ENCODE peak calls at places on chromosomes 2 and 18, in nine cellular contexts. F is mammary epithelial cell, Z is esophagus squamous epithelium, L is pancreas, M is A549, Q is body of pancreas, W is foreskin fibroblast, X is neural progenitor cell, S is lower lobe of right lung. D is an unnamed sample.

GRCh38 chr2:98404556-98405250 is 40.0 kb upstream of the INPP4A start:
- DNase-seq in F (peak), S (no peak), Q (no peak), X (no peak), W (no peak), Z (no peak), M (no peak), L (no peak), D (no peak)

GRCh38 chr2:234839285-234839684 is 112.5 kb upstream of the SH3BP4 start:
- DNase-seq in F (no peak), W (no peak), Z (no peak), M (peak), L (no peak), X (no peak), Q (no peak), S (no peak), D (no peak)

GRCh38 chr2:47598476-47598875 is 184.5 kb upstream of the MSH6 start:
- DNase-seq in Q (no peak), Z (no peak), L (no peak), M (no peak), F (no peak), W (no peak), S (no peak), X (no peak), D (no peak)

GRCh38 chr2:217105733-217106649 is 246.1 kb upstream of the TNP1 start:
- DNase-seq in F (peak), Z (no peak), L (no peak), M (peak), Q (no peak), W (peak), S (no peak), X (no peak), D (no peak)

GRCh38 chr2:65361623-65362022 is 70.8 kb downstream of the SPRED2 start:
- DNase-seq in S (no peak), M (no peak), L (no peak), F (no peak), Z (no peak), W (peak), Q (no peak), X (no peak), D (no peak)

GRCh38 chr2:200397785-200398184 is 91.3 kb downstream of the SPATS2L start:
- DNase-seq in M (no peak), F (peak), L (no peak), Z (no peak), Q (no peak), S (no peak), X (peak), W (peak), D (no peak)

GRCh38 chr2:70381235-70381634 is 79.4 kb upstream of the FAM136A start:
- DNase-seq in W (no peak), L (no peak), Q (no peak), X (no peak), Z (no peak), M (no peak), F (peak), S (no peak), D (no peak)

GRCh38 chr2:215967590-215968373 is 45.6 kb downstream of the MREG start:
- DNase-seq in L (no peak), S (no peak), Z (no peak), M (no peak), Q (no peak), X (no peak), F (peak), W (peak), D (no peak)

GRCh38 chr2:207704031-207704430 is 7.4 kb upstream of the CCNYL1 start:
- DNase-seq in Q (no peak), S (no peak), F (no peak), L (no peak), Z (no peak), M (no peak), X (no peak), W (no peak), D (no peak)

GRCh38 chr18:48228841-48229240 is 180.3 kb downstream of the ZBTB7C start:
- DNase-seq in Z (no peak), M (no peak), S (no peak), L (no peak), X (peak), Q (no peak), W (no peak), F (no peak), D (no peak)

GRCh38 chr2:63488118-63488713 is 100.1 kb downstream of the WDPCP start:
- DNase-seq in Q (peak), L (no peak), M (peak), Z (no peak), S (no peak), W (peak), X (peak), F (peak), D (no peak)

GRCh38 chr18:54260376-54261072 is 8.8 kb upstream of the POLI start:
- DNase-seq in S (peak), L (no peak), Z (no peak), M (no peak), F (peak), Q (peak), X (no peak), W (peak), D (no peak)

GRCh38 chr2:6653281-6653750 is 212.4 kb downstream of the CMPK2 start:
- DNase-seq in M (no peak), L (no peak), F (no peak), X (no peak), Z (no peak), W (no peak), Q (no peak), S (no peak), D (no peak)

GRCh38 chr18:37574113-37574512 is 8.5 kb upstream of the CELF4 start:
- DNase-seq in X (no peak), Q (no peak), F (peak), M (no peak), L (no peak), Z (no peak), S (no peak), W (no peak), D (peak)

GRCh38 chr2:95023222-95023597 is 2.3 kb upstream of the MAL start:
- DNase-seq in W (no peak), L (no peak), F (peak), M (peak), X (no peak), S (no peak), Q (no peak), Z (no peak), D (no peak)

GRCh38 chr2:21034156-21034971 is 9.5 kb downstream of the APOB start:
- DNase-seq in X (no peak), L (no peak), W (no peak), Z (no peak), M (no peak), S (no peak), F (no peak), Q (no peak), D (no peak)

GRCh38 chr18:9916067-9916684 is 2.4 kb downstream of the VAPA start:
- DNase-seq in F (no peak), W (no peak), S (no peak), X (peak), Q (no peak), L (no peak), Z (no peak), M (no peak), D (no peak)

GRCh38 chr2:33298233-33298632 is 178.2 kb upstream of the RASGRP3 start:
- DNase-seq in Z (no peak), S (no peak), X (no peak), F (peak), Q (no peak), W (peak), L (no peak), M (peak), D (no peak)

GRCh38 chr2:32688511-32688910 is 60.7 kb downstream of the TTC27 start:
- DNase-seq in Z (no peak), Q (no peak), M (no peak), X (no peak), S (no peak), L (no peak), W (peak), F (peak), D (no peak)

GRCh38 chr18:77054606-77055428 is 77.8 kb downstream of the MBP start:
- DNase-seq in L (no peak), W (peak), X (peak), M (peak), Q (peak), Z (peak), F (no peak), S (peak), D (peak)

GRCh38 chr2:12579018-12579417 is 137.7 kb upstream of the TRIB2 start:
- DNase-seq in Q (no peak), S (no peak), X (no peak), F (peak), Z (no peak), L (no peak), W (no peak), M (no peak), D (no peak)

GRCh38 chr2:209688388-209688787 is 83.2 kb upstream of the UNC80 start:
- DNase-seq in L (no peak), F (peak), Z (no peak), M (no peak), X (no peak), W (peak), S (no peak), Q (no peak), D (no peak)

GRCh38 chr2:38440655-38441054 is 63.6 kb upstream of the ATL2 start:
- DNase-seq in X (no peak), S (no peak), Z (no peak), W (no peak), Q (no peak), L (no peak), M (no peak), F (no peak), D (no peak)
- TF ChIP-seq CTCF in X (no peak), S (no peak), Z (no peak), W (no peak), Q (no peak), L (no peak), M (no peak), F (no peak), D (no peak)

GRCh38 chr2:24920813-24921441 is 890 bp upstream of the ADCY3 start:
- DNase-seq in W (no peak), L (no peak), M (peak), S (no peak), Z (no peak), X (peak), F (no peak), Q (no peak), D (no peak)
- TF ChIP-seq CTCF in W (peak), L (no peak), M (peak), S (no peak), Z (no peak), X (peak), F (peak), Q (no peak), D (peak)

DNA sequence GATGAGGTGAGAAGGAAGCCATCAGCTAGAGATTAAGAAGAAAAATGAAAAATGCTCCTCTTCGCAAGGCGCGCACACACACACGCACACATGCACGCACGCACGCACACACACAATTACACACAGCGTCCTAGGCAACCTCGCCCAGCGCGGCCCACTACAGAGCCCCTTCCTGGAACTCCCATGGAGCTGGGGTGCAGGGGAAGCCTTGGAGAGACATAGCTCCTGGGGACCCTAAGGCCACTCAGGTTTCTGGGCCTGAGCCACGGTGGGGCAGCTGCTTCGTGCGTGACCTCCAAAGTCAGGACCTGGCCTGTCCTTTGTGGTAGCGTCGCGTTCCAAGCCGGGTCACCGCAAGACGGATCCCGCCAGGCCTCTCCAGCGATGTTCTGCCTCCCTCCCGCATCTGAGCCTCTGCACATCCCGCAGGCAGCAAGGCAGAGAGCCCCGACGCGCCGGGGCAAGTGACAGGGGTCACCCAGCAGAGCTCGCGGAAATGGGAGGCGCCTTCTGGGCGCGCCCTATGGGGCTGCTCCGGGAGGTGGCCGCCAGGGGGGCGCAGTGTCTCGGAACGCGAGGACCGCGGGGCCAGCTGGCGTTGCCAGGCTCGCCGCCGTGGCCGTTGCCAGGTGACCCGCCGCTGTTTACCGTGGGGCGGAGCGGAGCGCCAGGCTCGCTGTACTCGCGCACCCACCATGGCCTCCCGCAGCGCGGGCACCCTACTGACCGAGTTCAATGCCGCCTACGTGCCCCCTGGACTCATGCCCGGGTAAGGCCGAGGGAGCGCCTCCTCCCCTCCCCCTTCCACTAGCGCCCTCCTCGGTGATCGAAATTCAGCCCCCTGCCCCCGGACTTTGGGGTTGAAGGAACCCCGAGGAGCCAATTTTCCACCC is 79.0 kb downstream of the CIB4 start:
- DNase-seq in Q (peak), M (peak), W (peak), Z (no peak), S (peak), X (no peak), F (peak), L (peak), D (peak)
- TF ChIP-seq CTCF in Q (peak), M (peak), W (no peak), Z (no peak), S (no peak), X (no peak), F (no peak), L (no peak), D (no peak)

GRCh38 chr18:26468931-26469340 is 79.4 kb downstream of the KCTD1 start:
- DNase-seq in W (no peak), S (no peak), Q (no peak), Z (no peak), M (peak), X (peak), F (no peak), L (no peak), D (no peak)
- TF ChIP-seq CTCF in W (peak), S (peak), Q (peak), Z (peak), M (no peak), X (peak), F (peak), L (no peak), D (peak)

GRCh38 chr18:60668583-60668982 is 296.0 kb upstream of the MC4R start:
- DNase-seq in F (no peak), M (no peak), X (no peak), Q (no peak), S (no peak), L (no peak), Z (no peak), W (peak), D (no peak)
- TF ChIP-seq CTCF in F (peak), M (no peak), X (peak), Q (no peak), S (no peak), L (no peak), Z (no peak), W (no peak), D (peak)

GRCh38 chr2:449246-450067 is 161.6 kb upstream of the ALKAL2 start:
- DNase-seq in X (peak), F (no peak), S (no peak), M (no peak), W (no peak), Q (no peak), Z (no peak), L (no peak), D (no peak)
- TF ChIP-seq CTCF in X (no peak), F (no peak), S (no peak), M (no peak), W (no peak), Q (no peak), Z (no peak), L (no peak), D (no peak)

GRCh38 chr2:84493494-84493893 is 22.8 kb upstream of the DNAH6 start:
- DNase-seq in L (no peak), Z (no peak), Q (no peak), S (no peak), W (peak), M (peak), X (peak), F (no peak), D (no peak)

GRCh38 chr2:84494070-84494469 is 22.2 kb upstream of the DNAH6 start:
- DNase-seq in X (no peak), Z (no peak), M (peak), S (no peak), L (no peak), Q (no peak), F (peak), W (peak), D (no peak)

GRCh38 chr2:84491741-84492140 is 24.6 kb upstream of the DNAH6 start:
- DNase-seq in L (no peak), X (no peak), F (no peak), S (no peak), Z (no peak), Q (no peak), W (no peak), M (no peak), D (no peak)

GRCh38 chr2:84491256-84491655 is 25.0 kb upstream of the DNAH6 start:
- DNase-seq in M (no peak), Q (no peak), X (no peak), S (no peak), W (no peak), F (no peak), L (no peak), Z (no peak), D (no peak)

DNA sequence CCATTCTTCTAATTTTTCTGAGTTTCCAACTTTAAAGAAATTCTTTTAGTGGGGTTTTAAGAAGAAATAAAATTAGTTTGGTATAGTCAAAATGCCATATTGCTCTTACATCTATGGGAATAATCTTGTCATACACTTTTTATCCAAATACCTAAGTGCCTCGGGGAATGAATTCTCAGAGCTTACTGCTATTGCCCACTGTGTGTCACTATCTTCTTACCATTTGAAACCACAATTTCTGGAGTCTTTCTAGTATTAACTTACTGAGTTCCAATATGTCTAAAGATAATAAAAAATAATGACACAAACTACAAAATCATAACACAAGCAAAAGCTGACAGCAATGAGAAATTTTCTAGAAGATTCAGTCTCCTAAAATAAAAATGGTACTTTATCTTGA is 23.7 kb upstream of the DNAH6 start:
- DNase-seq in X (no peak), Q (no peak), M (no peak), F (no peak), W (peak), Z (no peak), L (no peak), S (no peak), D (no peak)
- TF ChIP-seq CTCF in X (peak), Q (no peak), M (peak), F (peak), W (peak), Z (no peak), L (no peak), S (no peak), D (peak)

DNA sequence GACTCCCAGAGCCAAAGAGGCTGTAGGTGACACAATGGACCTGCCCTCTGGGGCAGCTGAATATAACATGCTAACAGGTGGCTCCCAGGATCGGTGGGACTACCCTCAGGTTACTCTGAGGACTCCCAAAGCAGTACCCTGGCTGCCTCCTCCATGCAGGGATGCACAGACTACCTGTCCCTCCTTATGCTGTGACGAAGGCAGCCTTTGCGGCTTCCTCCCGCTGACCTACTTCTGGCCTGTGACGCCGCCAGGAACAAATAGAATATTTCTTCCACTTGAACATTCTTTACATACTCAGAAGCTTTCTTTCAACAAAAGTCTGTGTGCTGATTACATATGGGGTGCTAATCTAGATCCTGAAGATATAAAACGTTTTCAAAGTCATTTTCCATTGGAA is 58.7 kb upstream of the STK17B start:
- DNase-seq in S (peak), Q (no peak), M (no peak), W (no peak), L (no peak), X (no peak), F (no peak), Z (no peak), D (no peak)
- TF ChIP-seq CTCF in S (no peak), Q (no peak), M (no peak), W (no peak), L (no peak), X (no peak), F (no peak), Z (no peak), D (no peak)

D was measured in osteocyte.